ENCODE peak calls at places on chromosome 6, in four cellular contexts. R is A549; N is naive thymus-derived CD8-positive, alpha-beta T cell; U is adrenal gland. Z is an unnamed sample.

GRCh38 chr6:1062786-1063545 is 248.9 kb upstream of the FOXQ1 start:
- DNase-seq in U (no peak), N (no peak), R (no peak), Z (no peak)

GRCh38 chr6:158285321-158285960 is 26.8 kb upstream of the TULP4 start:
- DNase-seq in N (no peak), R (no peak), U (no peak), Z (no peak)

GRCh38 chr6:124978451-124979293 is 16.4 kb downstream of the RNF217 start:
- DNase-seq in U (no peak), R (no peak), N (no peak), Z (no peak)

GRCh38 chr6:41527721-41528408 is 18.3 kb upstream of the FOXP4 start:
- DNase-seq in N (no peak), U (no peak), R (no peak), Z (no peak)

GRCh38 chr6:36853325-36853724 is 14.1 kb upstream of the CPNE5 start:
- DNase-seq in N (no peak), U (no peak), R (no peak), Z (no peak)

GRCh38 chr6:118298476-118298875 is 249.6 kb upstream of the PLN start:
- DNase-seq in R (no peak), N (no peak), U (no peak), Z (no peak)

GRCh38 chr6:24033284-24033683 is 92.7 kb upstream of the NRSN1 start:
- DNase-seq in R (no peak), N (no peak), U (no peak), Z (no peak)

GRCh38 chr6:125104425-125104824 is 49.1 kb upstream of the TPD52L1 start:
- DNase-seq in N (no peak), R (no peak), U (no peak), Z (no peak)

GRCh38 chr6:160093061-160093460 is 28.6 kb upstream of the SLC22A1 start:
- DNase-seq in N (no peak), R (no peak), U (no peak), Z (no peak)

GRCh38 chr6:105402090-105402980 is 547 bp downstream of the PREP start:
- DNase-seq in U (peak; percentile 59), N (peak; percentile 29), R (peak; percentile 41), Z (peak; percentile 31)

GRCh38 chr6:29696147-29697129 is 15.5 kb upstream of the ZFP57 start:
- DNase-seq in U (peak; percentile 19), N (no peak), R (peak; percentile 18), Z (peak; percentile 24)

Z was measured in ACHN.